ENCODE peak calls at places on chromosomes 5 and 9, in nine cellular contexts. One of them, this sample, is unnamed.

GRCh38 chr5:160520609-160521391 is 99.1 kb downstream of the PTTG1 start:
- DNase-seq in HCT116: no peak
- DNase-seq in GM12864: no peak
- DNase-seq in prostate gland: no peak
- DNase-seq in lung: no peak
- DNase-seq in neural progenitor cell: no peak
- DNase-seq in cardiac muscle cell: no peak
- DNase-seq in breast epithelium: no peak
- DNase-seq in heart right ventricle: no peak
- DNase-seq in this sample: no peak

GRCh38 chr5:127029513-127030258 is 672 bp downstream of the MARCHF3 start:
- DNase-seq in HCT116: peak
- DNase-seq in GM12864: peak
- DNase-seq in prostate gland: peak
- DNase-seq in lung: peak
- DNase-seq in neural progenitor cell: peak
- DNase-seq in cardiac muscle cell: peak
- DNase-seq in breast epithelium: peak
- DNase-seq in heart right ventricle: peak
- DNase-seq in this sample: peak

GRCh38 chr5:72478684-72479083 is 28.5 kb downstream of the ZNF366 start:
- DNase-seq in HCT116: no peak
- DNase-seq in GM12864: no peak
- DNase-seq in prostate gland: no peak
- DNase-seq in lung: no peak
- DNase-seq in neural progenitor cell: no peak
- DNase-seq in cardiac muscle cell: no peak
- DNase-seq in breast epithelium: no peak
- DNase-seq in heart right ventricle: no peak
- DNase-seq in this sample: no peak

GRCh38 chr9:98333703-98334582 is 78.5 kb upstream of the TBC1D2 start:
- DNase-seq in HCT116: peak
- DNase-seq in GM12864: no peak
- DNase-seq in prostate gland: no peak
- DNase-seq in lung: peak
- DNase-seq in neural progenitor cell: no peak
- DNase-seq in cardiac muscle cell: no peak
- DNase-seq in breast epithelium: no peak
- DNase-seq in heart right ventricle: no peak
- DNase-seq in this sample: peak

GRCh38 chr5:134503088-134503936 is 22.2 kb upstream of the JADE2 start:
- DNase-seq in HCT116: peak
- DNase-seq in GM12864: no peak
- DNase-seq in prostate gland: no peak
- DNase-seq in lung: peak
- DNase-seq in neural progenitor cell: no peak
- DNase-seq in cardiac muscle cell: no peak
- DNase-seq in breast epithelium: no peak
- DNase-seq in heart right ventricle: peak
- DNase-seq in this sample: no peak

GRCh38 chr9:126125177-126125576 is 201.5 kb upstream of the MVB12B start:
- DNase-seq in HCT116: no peak
- DNase-seq in GM12864: no peak
- DNase-seq in prostate gland: no peak
- DNase-seq in lung: peak
- DNase-seq in neural progenitor cell: no peak
- DNase-seq in cardiac muscle cell: peak
- DNase-seq in breast epithelium: no peak
- DNase-seq in heart right ventricle: no peak
- DNase-seq in this sample: no peak

GRCh38 chr5:132674671-132675506 is 1.1 kb downstream of the IL4 start:
- DNase-seq in HCT116: peak
- DNase-seq in GM12864: peak
- DNase-seq in prostate gland: peak
- DNase-seq in lung: no peak
- DNase-seq in neural progenitor cell: no peak
- DNase-seq in cardiac muscle cell: no peak
- DNase-seq in breast epithelium: no peak
- DNase-seq in heart right ventricle: no peak
- DNase-seq in this sample: peak

GRCh38 chr9:84804948-84805694 is 135.6 kb downstream of the NTRK2 start:
- DNase-seq in HCT116: no peak
- DNase-seq in GM12864: no peak
- DNase-seq in prostate gland: no peak
- DNase-seq in lung: no peak
- DNase-seq in neural progenitor cell: no peak
- DNase-seq in cardiac muscle cell: no peak
- DNase-seq in breast epithelium: no peak
- DNase-seq in heart right ventricle: no peak
- DNase-seq in this sample: no peak

GRCh38 chr9:4079346-4079745 is 220.5 kb downstream of the GLIS3 start:
- DNase-seq in HCT116: no peak
- DNase-seq in GM12864: no peak
- DNase-seq in prostate gland: no peak
- DNase-seq in lung: no peak
- DNase-seq in neural progenitor cell: peak
- DNase-seq in cardiac muscle cell: no peak
- DNase-seq in breast epithelium: no peak
- DNase-seq in heart right ventricle: no peak
- DNase-seq in this sample: no peak

GRCh38 chr5:84372066-84372700 is 12.5 kb downstream of the EDIL3 start:
- DNase-seq in HCT116: no peak
- DNase-seq in GM12864: no peak
- DNase-seq in prostate gland: no peak
- DNase-seq in lung: no peak
- DNase-seq in neural progenitor cell: no peak
- DNase-seq in cardiac muscle cell: no peak
- DNase-seq in breast epithelium: no peak
- DNase-seq in heart right ventricle: no peak
- DNase-seq in this sample: no peak

GRCh38 chr9:127204771-127205470 is 59.7 kb upstream of the GARNL3 start:
- DNase-seq in HCT116: no peak
- DNase-seq in GM12864: no peak
- DNase-seq in prostate gland: no peak
- DNase-seq in lung: no peak
- DNase-seq in neural progenitor cell: no peak
- DNase-seq in cardiac muscle cell: no peak
- DNase-seq in breast epithelium: no peak
- DNase-seq in heart right ventricle: no peak
- DNase-seq in this sample: no peak

GRCh38 chr5:60332244-60333018 is 367.5 kb downstream of the DEPDC1B start:
- DNase-seq in HCT116: no peak
- DNase-seq in GM12864: no peak
- DNase-seq in prostate gland: no peak
- DNase-seq in lung: no peak
- DNase-seq in neural progenitor cell: no peak
- DNase-seq in cardiac muscle cell: no peak
- DNase-seq in breast epithelium: no peak
- DNase-seq in heart right ventricle: no peak
- DNase-seq in this sample: no peak

GRCh38 chr5:95281211-95281610 is 3.7 kb downstream of the MCTP1 start:
- DNase-seq in HCT116: peak
- DNase-seq in GM12864: no peak
- DNase-seq in prostate gland: no peak
- DNase-seq in lung: no peak
- DNase-seq in neural progenitor cell: peak
- DNase-seq in cardiac muscle cell: no peak
- DNase-seq in breast epithelium: no peak
- DNase-seq in heart right ventricle: no peak
- DNase-seq in this sample: no peak

GRCh38 chr5:2200261-2200965 is 317.7 kb upstream of the IRX4 start:
- DNase-seq in HCT116: no peak
- DNase-seq in GM12864: no peak
- DNase-seq in prostate gland: peak
- DNase-seq in lung: no peak
- DNase-seq in neural progenitor cell: no peak
- DNase-seq in cardiac muscle cell: no peak
- DNase-seq in breast epithelium: no peak
- DNase-seq in heart right ventricle: no peak
- DNase-seq in this sample: peak

GRCh38 chr5:10474521-10475075 is 32.9 kb downstream of the ROPN1L start:
- DNase-seq in HCT116: no peak
- DNase-seq in GM12864: no peak
- DNase-seq in prostate gland: no peak
- DNase-seq in lung: no peak
- DNase-seq in neural progenitor cell: no peak
- DNase-seq in cardiac muscle cell: no peak
- DNase-seq in breast epithelium: no peak
- DNase-seq in heart right ventricle: no peak
- DNase-seq in this sample: no peak

GRCh38 chr5:40071870-40072269 is 607.8 kb upstream of the PTGER4 start:
- DNase-seq in HCT116: no peak
- DNase-seq in GM12864: no peak
- DNase-seq in prostate gland: no peak
- DNase-seq in lung: no peak
- DNase-seq in neural progenitor cell: no peak
- DNase-seq in cardiac muscle cell: no peak
- DNase-seq in breast epithelium: no peak
- DNase-seq in heart right ventricle: no peak
- DNase-seq in this sample: no peak

GRCh38 chr9:98772364-98773155 is 23.8 kb downstream of the ANKS6 start:
- DNase-seq in HCT116: no peak
- DNase-seq in GM12864: no peak
- DNase-seq in prostate gland: no peak
- DNase-seq in lung: no peak
- DNase-seq in neural progenitor cell: no peak
- DNase-seq in cardiac muscle cell: no peak
- DNase-seq in breast epithelium: no peak
- DNase-seq in heart right ventricle: no peak
- DNase-seq in this sample: no peak

GRCh38 chr5:172770675-172771438 is at the start of gene DUSP1:
- DNase-seq in HCT116: peak
- DNase-seq in GM12864: peak
- DNase-seq in prostate gland: peak
- DNase-seq in lung: peak
- DNase-seq in neural progenitor cell: peak
- DNase-seq in cardiac muscle cell: peak
- DNase-seq in breast epithelium: peak
- DNase-seq in heart right ventricle: peak
- DNase-seq in this sample: peak
- TF ChIP-seq CTCF in HCT116: no peak
- TF ChIP-seq CTCF in GM12864: peak
- TF ChIP-seq CTCF in prostate gland: peak
- TF ChIP-seq CTCF in lung: no peak
- TF ChIP-seq CTCF in neural progenitor cell: peak
- TF ChIP-seq CTCF in cardiac muscle cell: peak
- TF ChIP-seq CTCF in breast epithelium: peak
- TF ChIP-seq CTCF in heart right ventricle: peak
- TF ChIP-seq CTCF in this sample: peak

GRCh38 chr9:17318821-17319320 is 184.0 kb downstream of the CNTLN start:
- DNase-seq in HCT116: no peak
- DNase-seq in GM12864: no peak
- DNase-seq in prostate gland: no peak
- DNase-seq in lung: no peak
- DNase-seq in neural progenitor cell: no peak
- DNase-seq in cardiac muscle cell: no peak
- DNase-seq in breast epithelium: no peak
- DNase-seq in heart right ventricle: no peak
- DNase-seq in this sample: no peak
- H3K4me3 ChIP-seq in HCT116: no peak
- H3K4me3 ChIP-seq in GM12864: no peak
- H3K4me3 ChIP-seq in prostate gland: no peak
- H3K4me3 ChIP-seq in lung: no peak
- H3K4me3 ChIP-seq in neural progenitor cell: no peak
- H3K4me3 ChIP-seq in cardiac muscle cell: no peak
- H3K4me3 ChIP-seq in breast epithelium: no peak
- H3K4me3 ChIP-seq in heart right ventricle: no peak
- H3K4me3 ChIP-seq in this sample: no peak

DNA sequence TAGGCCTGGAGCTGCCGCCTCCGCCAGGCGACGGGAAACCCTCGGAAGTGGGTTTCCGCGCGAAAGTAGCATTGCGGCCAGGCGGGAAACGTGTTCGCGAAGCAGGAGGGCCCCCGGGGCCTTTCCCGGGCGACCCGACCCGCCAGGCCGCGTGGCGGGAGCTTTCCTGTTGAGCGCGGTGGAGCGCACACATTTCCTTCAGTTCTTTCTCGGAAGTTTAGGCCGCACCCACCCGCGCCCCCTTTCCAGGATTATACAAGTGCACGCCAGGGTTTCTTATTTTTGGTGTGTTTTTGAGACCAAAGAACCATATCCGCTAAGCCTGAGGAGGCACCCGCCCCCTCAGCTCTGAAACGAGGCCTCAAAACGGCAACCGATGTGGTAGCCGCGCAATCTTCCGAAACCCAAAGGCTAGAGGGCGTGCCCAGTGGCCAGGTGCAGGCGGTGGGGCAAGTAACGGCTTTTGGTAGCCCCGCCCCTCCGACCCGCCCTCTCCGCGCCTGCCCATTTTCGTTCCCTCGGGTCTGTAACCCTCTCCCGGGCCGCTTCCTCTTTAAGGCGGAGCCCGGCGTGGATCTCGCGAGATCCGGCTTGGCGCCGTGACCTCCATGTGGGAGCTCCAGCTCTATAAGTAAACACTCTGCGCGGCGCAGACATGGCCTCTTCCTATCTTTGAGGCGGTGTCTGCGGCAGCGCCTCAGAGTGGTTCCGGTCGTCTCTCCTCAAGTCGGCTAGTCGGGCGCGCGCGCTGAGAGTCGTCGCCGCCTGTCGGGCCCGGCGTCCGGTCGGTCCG is at the start of gene UHRF2:
- DNase-seq in HCT116: peak
- DNase-seq in GM12864: peak
- DNase-seq in prostate gland: peak
- DNase-seq in lung: peak
- DNase-seq in neural progenitor cell: peak
- DNase-seq in cardiac muscle cell: peak
- DNase-seq in breast epithelium: peak
- DNase-seq in heart right ventricle: peak
- DNase-seq in this sample: peak
- TF ChIP-seq CTCF in HCT116: no peak
- TF ChIP-seq CTCF in GM12864: no peak
- TF ChIP-seq CTCF in prostate gland: peak
- TF ChIP-seq CTCF in lung: no peak
- TF ChIP-seq CTCF in neural progenitor cell: no peak
- TF ChIP-seq CTCF in cardiac muscle cell: no peak
- TF ChIP-seq CTCF in breast epithelium: no peak
- TF ChIP-seq CTCF in heart right ventricle: peak
- TF ChIP-seq CTCF in this sample: no peak

DNA sequence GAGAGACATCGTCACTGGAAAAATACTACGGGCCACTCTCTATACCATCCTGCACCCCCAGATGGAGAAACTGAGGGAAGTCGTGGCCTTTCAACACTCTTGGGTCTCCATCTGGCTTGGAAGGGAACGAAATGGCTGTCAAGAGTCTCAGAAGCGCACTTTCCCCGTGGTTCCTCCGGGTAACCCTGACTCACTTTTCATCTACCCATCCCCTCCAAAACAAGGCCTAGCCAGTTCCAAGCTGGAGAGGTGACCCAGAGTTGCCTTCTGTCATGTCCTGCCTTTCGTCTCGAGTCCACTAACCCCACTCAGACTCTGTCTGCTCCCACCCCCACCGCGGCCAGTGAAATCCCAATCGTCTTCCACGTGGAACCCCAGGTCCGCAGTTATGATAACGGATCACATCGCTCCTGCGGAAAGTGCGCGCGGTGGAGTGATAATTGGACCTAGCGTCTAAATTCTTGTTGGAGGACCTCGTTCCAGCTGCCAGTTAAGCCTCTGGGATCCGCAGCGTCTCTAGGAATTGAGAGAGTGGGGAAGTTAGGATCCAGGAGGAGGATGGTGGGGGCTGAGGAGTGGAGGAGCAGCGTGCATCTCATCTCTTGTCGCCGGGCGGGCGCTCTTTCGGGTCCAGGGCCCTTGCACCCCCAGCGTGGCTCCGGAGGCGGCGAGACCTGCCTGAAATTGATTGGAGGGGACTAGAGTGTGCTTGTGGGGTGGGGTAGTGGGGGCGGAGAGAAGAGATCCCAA is 4.6 kb downstream of the CDKN2A start:
- DNase-seq in HCT116: no peak
- DNase-seq in GM12864: no peak
- DNase-seq in prostate gland: no peak
- DNase-seq in lung: no peak
- DNase-seq in neural progenitor cell: peak
- DNase-seq in cardiac muscle cell: no peak
- DNase-seq in breast epithelium: no peak
- DNase-seq in heart right ventricle: no peak
- DNase-seq in this sample: no peak
- H3K4me3 ChIP-seq in HCT116: no peak
- H3K4me3 ChIP-seq in GM12864: no peak
- H3K4me3 ChIP-seq in prostate gland: no peak
- H3K4me3 ChIP-seq in lung: no peak
- H3K4me3 ChIP-seq in neural progenitor cell: no peak
- H3K4me3 ChIP-seq in cardiac muscle cell: no peak
- H3K4me3 ChIP-seq in breast epithelium: no peak
- H3K4me3 ChIP-seq in heart right ventricle: no peak
- H3K4me3 ChIP-seq in this sample: no peak

This sample was measured in LNCaP clone FGC.